ENCODE peak calls at places on chromosomes 6 and 20, in seven cellular contexts. T, A, X, Z, K, B and V are unnamed samples.

GRCh38 chr20:14334306-14334930 is 3.0 kb downstream of the FLRT3 start:
- DNase-seq in T (no peak), Z (no peak), B (no peak), K (peak), X (peak), A (no peak), V (no peak)

GRCh38 chr20:20549699-20550098 is 162.7 kb downstream of the RALGAPA2 start:
- DNase-seq in X (no peak), Z (no peak), T (no peak), A (no peak), B (no peak), K (no peak), V (no peak)

GRCh38 chr20:3760980-3761379 is 6.6 kb downstream of the ADISSP start:
- DNase-seq in B (no peak), K (no peak), T (no peak), Z (no peak), A (no peak), X (no peak), V (no peak)

GRCh38 chr6:46637145-46637544 is 15.5 kb downstream of the CYP39A1 start:
- DNase-seq in Z (no peak), X (no peak), B (peak), K (no peak), A (no peak), T (no peak), V (no peak)

GRCh38 chr6:122264557-122264956 is 134.9 kb upstream of the HSF2 start:
- DNase-seq in T (no peak), K (no peak), A (no peak), X (no peak), B (no peak), Z (no peak), V (no peak)

GRCh38 chr6:38427492-38428210 is 212.1 kb downstream of the BTBD9 start:
- DNase-seq in K (no peak), A (no peak), Z (no peak), B (no peak), X (no peak), T (no peak), V (no peak)

GRCh38 chr6:159056003-159056402 is 11.2 kb upstream of the TAGAP start:
- DNase-seq in A (no peak), Z (no peak), K (no peak), X (no peak), B (no peak), T (no peak), V (no peak)

GRCh38 chr6:127266892-127267741 is 453 bp downstream of the RNF146 start:
- DNase-seq in A (peak), T (peak), Z (peak), K (peak), B (peak), X (peak), V (peak)

GRCh38 chr6:156016186-156016976 is 560.7 kb upstream of the NOX3 start:
- DNase-seq in X (no peak), A (no peak), T (no peak), B (no peak), Z (no peak), K (no peak), V (no peak)

GRCh38 chr6:90212274-90212673 is 84.4 kb downstream of the BACH2 start:
- DNase-seq in A (no peak), B (no peak), K (no peak), Z (no peak), T (no peak), X (no peak), V (no peak)

GRCh38 chr6:160247457-160247883 is 11.2 kb downstream of the SLC22A2 start:
- DNase-seq in T (no peak), K (no peak), X (no peak), A (no peak), B (no peak), Z (no peak), V (peak)

GRCh38 chr6:125094563-125094962 is 59.0 kb upstream of the TPD52L1 start:
- DNase-seq in X (no peak), Z (no peak), A (no peak), K (no peak), T (no peak), B (no peak), V (no peak)

GRCh38 chr6:108476381-108476780 is 84.3 kb upstream of the FOXO3 start:
- DNase-seq in X (no peak), B (no peak), Z (no peak), T (no peak), K (no peak), A (no peak), V (no peak)

GRCh38 chr20:60490184-60490583 is 532.0 kb downstream of the CDH26 start:
- DNase-seq in B (no peak), Z (no peak), A (no peak), K (no peak), X (no peak), T (no peak), V (no peak)

GRCh38 chr6:117346142-117346930 is 79.4 kb downstream of the ROS1 start:
- DNase-seq in X (no peak), T (no peak), Z (no peak), B (no peak), A (no peak), K (no peak), V (no peak)

GRCh38 chr6:105786890-105787655 is 299.1 kb upstream of the PRDM1 start:
- DNase-seq in Z (no peak), X (no peak), B (no peak), A (no peak), K (no peak), T (no peak), V (no peak)

GRCh38 chr20:64237316-64237715 is 18.2 kb upstream of the PCMTD2 start:
- DNase-seq in A (peak), Z (no peak), B (no peak), X (peak), T (no peak), K (no peak), V (no peak)

GRCh38 chr20:37714973-37715657 is 21.3 kb downstream of the CTNNBL1 start:
- DNase-seq in K (no peak), B (no peak), T (no peak), A (no peak), X (no peak), Z (no peak), V (no peak)

GRCh38 chr6:149909701-149910470 is 12.0 kb upstream of the RAET1E start:
- DNase-seq in B (no peak), K (no peak), X (no peak), Z (no peak), A (peak), T (no peak), V (peak)

GRCh38 chr6:14709066-14709670 is 536.7 kb upstream of the JARID2 start:
- DNase-seq in K (no peak), T (no peak), Z (no peak), B (no peak), X (no peak), A (no peak), V (no peak)

GRCh38 chr6:89471287-89471867 is 38.4 kb downstream of the ANKRD6 start:
- DNase-seq in X (no peak), Z (no peak), K (no peak), T (no peak), A (no peak), B (no peak), V (peak)

GRCh38 chr6:88586371-88587157 is 376.9 kb downstream of the RNGTT start:
- DNase-seq in X (peak), A (no peak), Z (no peak), B (peak), T (peak), K (no peak), V (no peak)

GRCh38 chr6:11251553-11252358 is 19.3 kb upstream of the NEDD9 start:
- DNase-seq in K (peak), B (peak), Z (no peak), A (no peak), X (peak), T (no peak), V (no peak)

GRCh38 chr6:119044263-119044662 is 34.2 kb downstream of the FAM184A start:
- DNase-seq in K (no peak), T (no peak), B (no peak), X (no peak), A (no peak), Z (no peak), V (no peak)

GRCh38 chr6:11769816-11770545 is 8.6 kb downstream of the ADTRP start:
- DNase-seq in X (no peak), Z (no peak), B (no peak), A (no peak), K (no peak), T (no peak), V (no peak)

GRCh38 chr6:84549912-84550311 is 214.5 kb downstream of the TBX18 start:
- DNase-seq in Z (no peak), X (no peak), T (no peak), B (no peak), A (no peak), K (no peak), V (no peak)

GRCh38 chr6:75281643-75282042 is 2.9 kb downstream of the TMEM30A start:
- DNase-seq in T (no peak), A (no peak), Z (no peak), B (no peak), K (no peak), X (no peak), V (no peak)

GRCh38 chr6:90463359-90463758 is 123.5 kb downstream of the MAP3K7 start:
- DNase-seq in K (no peak), Z (no peak), T (no peak), X (no peak), B (no peak), A (no peak), V (no peak)

GRCh38 chr20:38555395-38555794 is 25.6 kb upstream of the ADIG start:
- DNase-seq in B (no peak), K (no peak), A (no peak), T (no peak), X (no peak), Z (no peak), V (no peak)

GRCh38 chr6:155444952-155445903 is 10.4 kb downstream of the NOX3 start:
- DNase-seq in B (no peak), T (no peak), Z (no peak), K (no peak), A (no peak), X (no peak), V (no peak)

GRCh38 chr6:46969206-46969605 is 47.5 kb upstream of the ADGRF5 start:
- DNase-seq in B (no peak), X (no peak), K (no peak), T (no peak), A (no peak), Z (no peak), V (no peak)

GRCh38 chr6:3222506-3223038 is 4.9 kb downstream of the TUBB2B start:
- DNase-seq in T (no peak), X (no peak), K (no peak), A (no peak), B (no peak), Z (no peak), V (no peak)

GRCh38 chr6:170290306-170291128 is at the start of gene DLL1:
- DNase-seq in Z (no peak), X (peak), B (peak), K (no peak), T (peak), A (no peak), V (no peak)

GRCh38 chr20:1934578-1935573 is 39.7 kb downstream of the SIRPA start:
- DNase-seq in B (peak), X (peak), T (peak), Z (no peak), A (no peak), K (peak), V (no peak)

GRCh38 chr20:51042657-51043247 is 19.8 kb upstream of the KCNG1 start:
- DNase-seq in T (no peak), K (no peak), Z (no peak), B (no peak), A (no peak), X (no peak), V (no peak)
- TF ChIP-seq CTCF in T (no peak), K (no peak), Z (no peak), B (no peak), A (peak), X (no peak), V (peak)

GRCh38 chr20:462199-462991 is at the start of gene TBC1D20:
- DNase-seq in Z (peak), T (no peak), X (peak), A (no peak), B (peak), K (peak), V (peak)
- TF ChIP-seq CTCF in Z (no peak), T (no peak), X (no peak), A (peak), B (no peak), K (no peak), V (peak)

GRCh38 chr6:25789475-25789874 is 34.9 kb downstream of the SLC17A4 start:
- DNase-seq in X (no peak), B (no peak), A (no peak), Z (no peak), K (no peak), T (no peak), V (no peak)

GRCh38 chr6:25792016-25792415 is 37.5 kb downstream of the SLC17A4 start:
- DNase-seq in A (no peak), Z (no peak), B (no peak), K (no peak), T (no peak), X (no peak), V (no peak)

GRCh38 chr6:25787469-25787868 is 32.9 kb downstream of the SLC17A4 start:
- DNase-seq in B (no peak), Z (no peak), K (no peak), T (no peak), A (no peak), X (no peak), V (no peak)

GRCh38 chr6:25793970-25794369 is 37.9 kb downstream of the SLC17A1 start:
- DNase-seq in B (no peak), T (no peak), A (no peak), K (no peak), Z (no peak), X (no peak), V (no peak)

DNA sequence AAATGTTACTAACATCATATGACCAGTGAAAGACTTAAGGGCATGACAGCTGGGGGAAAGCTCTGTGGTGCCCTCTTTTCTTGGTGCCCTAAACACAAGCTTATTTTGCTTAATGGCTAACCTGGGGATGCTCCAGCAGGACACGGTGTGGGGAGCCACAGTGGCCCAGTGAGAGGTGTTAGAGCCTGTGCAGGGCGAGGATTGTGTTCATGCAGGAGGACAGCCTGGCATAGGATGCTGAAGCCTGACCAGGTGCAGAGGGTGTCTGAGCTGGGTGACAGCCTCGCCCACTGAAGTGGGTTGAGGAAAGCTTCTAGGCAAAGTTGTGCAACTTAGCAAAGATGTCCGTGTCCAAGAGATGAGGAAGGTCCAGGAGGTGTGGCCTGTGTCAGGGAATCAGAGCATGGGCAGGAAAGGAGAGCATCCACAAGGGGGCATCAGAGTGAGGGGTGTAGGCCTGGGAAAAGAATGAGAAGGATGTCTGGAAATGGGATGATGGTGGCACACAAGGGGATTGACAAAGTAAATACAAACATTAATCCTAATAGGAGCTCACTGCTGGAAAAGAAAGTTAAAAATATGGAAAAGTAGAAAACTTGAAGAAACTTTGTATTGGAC is 33.9 kb downstream of the SLC17A4 start:
- DNase-seq in T (no peak), Z (no peak), K (peak), X (no peak), A (no peak), B (no peak), V (no peak)
- TF ChIP-seq CTCF in T (no peak), Z (peak), K (peak), X (peak), A (peak), B (no peak), V (peak)

GRCh38 chr20:8386991-8387390 is 254.9 kb downstream of the PLCB1 start:
- DNase-seq in X (no peak), Z (no peak), A (no peak), T (no peak), K (no peak), B (no peak), V (no peak)
- TF ChIP-seq CTCF in X (no peak), Z (no peak), A (no peak), T (no peak), K (no peak), B (no peak), V (no peak)

GRCh38 chr20:33181482-33182093 is 13.6 kb downstream of the BPIFA2 start:
- DNase-seq in K (no peak), T (no peak), A (no peak), X (no peak), B (no peak), Z (no peak), V (no peak)
- TF ChIP-seq CTCF in K (no peak), T (no peak), A (no peak), X (no peak), B (no peak), Z (no peak), V (no peak)

DNA sequence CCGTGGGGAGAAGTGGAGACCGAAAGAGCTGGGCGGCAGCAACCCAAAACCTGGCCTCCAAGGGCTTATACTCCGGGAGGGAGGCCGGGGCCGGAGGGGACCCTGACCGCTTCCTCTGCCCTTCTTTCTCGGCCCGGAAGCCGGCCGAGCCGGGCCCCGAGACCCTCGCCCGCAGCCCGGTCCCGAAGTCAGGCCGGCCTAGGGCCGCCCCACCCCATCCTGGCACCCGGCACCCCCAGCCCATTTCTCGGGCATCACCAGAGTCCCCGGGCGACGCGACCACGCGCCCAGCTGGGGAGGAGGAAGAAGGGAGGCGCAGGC is 572 bp upstream of the ZDHHC14 start:
- DNase-seq in X (no peak), Z (no peak), K (no peak), A (no peak), B (no peak), T (no peak), V (no peak)
- TF ChIP-seq CTCF in X (no peak), Z (no peak), K (no peak), A (no peak), B (no peak), T (no peak), V (no peak)

GRCh38 chr20:362271-363254 is 15.7 kb downstream of the NRSN2 start:
- DNase-seq in X (peak), A (no peak), B (peak), Z (no peak), K (peak), T (no peak), V (no peak)
- TF ChIP-seq CTCF in X (no peak), A (peak), B (peak), Z (no peak), K (peak), T (no peak), V (peak)

GRCh38 chr6:26054937-26055669 is 32.1 kb upstream of the HFE start:
- DNase-seq in Z (peak), K (peak), B (peak), X (peak), A (no peak), T (peak), V (peak)
- TF ChIP-seq CTCF in Z (no peak), K (no peak), B (no peak), X (peak), A (peak), T (no peak), V (peak)

DNA sequence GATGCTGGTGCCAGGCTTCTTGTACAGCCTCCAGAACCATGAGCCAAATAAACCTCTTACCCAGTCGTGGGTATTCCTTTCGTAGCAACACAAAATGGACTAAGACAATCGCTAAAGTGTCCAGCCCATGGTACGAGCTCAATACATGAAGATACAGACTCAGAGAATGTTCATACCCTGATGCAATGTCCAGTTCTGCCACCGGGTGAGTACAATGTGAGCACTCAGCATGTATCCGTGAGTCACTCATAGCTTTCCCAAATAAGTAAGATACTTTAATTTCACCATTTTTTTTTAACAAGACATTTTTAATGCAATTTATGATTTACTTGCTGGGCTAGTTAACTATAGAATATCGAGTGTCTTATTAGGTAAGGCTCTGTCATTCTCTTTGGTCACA is 26.7 kb upstream of the PDE10A start:
- DNase-seq in A (no peak), K (no peak), X (no peak), B (no peak), T (no peak), Z (no peak), V (no peak)
- TF ChIP-seq CTCF in A (peak), K (no peak), X (no peak), B (no peak), T (no peak), Z (no peak), V (peak)

GRCh38 chr6:102619585-102619984 is 1226.1 kb downstream of the GRIK2 start:
- DNase-seq in T (no peak), B (no peak), X (no peak), Z (no peak), A (no peak), K (no peak), V (no peak)
- TF ChIP-seq CTCF in T (no peak), B (no peak), X (no peak), Z (no peak), A (peak), K (no peak), V (peak)